ENCODE peak calls at places on chromosomes 11 and 22, in four cellular contexts. One of them, this sample, is unnamed.
A peak's percentile ranks its signal among the peaks of the same experiment; 100 is the strongest.

GRCh38 chr11:72688486-72688885 is 14.3 kb upstream of the PDE2A start:
- DNase-seq in HepG2: no peak
- DNase-seq in A549: no peak
- DNase-seq in GM12878: no peak
- DNase-seq in this sample: no peak

GRCh38 chr22:21593406-21594232 is 26.1 kb downstream of the UBE2L3 start:
- DNase-seq in A549: peak; percentile 41
- DNase-seq in HepG2: peak; percentile 35
- DNase-seq in GM12878: no peak
- DNase-seq in this sample: peak; percentile 89

GRCh38 chr22:17272511-17272991 is 53.3 kb upstream of the ADA2 start:
- DNase-seq in A549: no peak
- DNase-seq in HepG2: no peak
- DNase-seq in GM12878: no peak
- DNase-seq in this sample: no peak

GRCh38 chr11:32381149-32381548 is 54.2 kb downstream of the WT1 start:
- DNase-seq in GM12878: no peak
- DNase-seq in HepG2: no peak
- DNase-seq in A549: no peak
- DNase-seq in this sample: no peak

GRCh38 chr22:30825711-30826505 is 131.2 kb downstream of the OSBP2 start:
- DNase-seq in GM12878: no peak
- DNase-seq in HepG2: no peak
- DNase-seq in A549: no peak
- DNase-seq in this sample: no peak

GRCh38 chr22:22684605-22685561 is 40.5 kb downstream of the GGTLC2 start:
- DNase-seq in A549: no peak
- DNase-seq in HepG2: no peak
- DNase-seq in GM12878: no peak
- DNase-seq in this sample: peak; percentile 86

GRCh38 chr11:124586247-124586860 is 16.6 kb downstream of the OR8A1 start:
- DNase-seq in A549: peak; percentile 2
- DNase-seq in HepG2: peak; percentile 33
- DNase-seq in GM12878: no peak
- DNase-seq in this sample: peak; percentile 75

GRCh38 chr11:89487016-89487415 is 4.2 kb downstream of the NOX4 start:
- DNase-seq in GM12878: no peak
- DNase-seq in HepG2: no peak
- DNase-seq in A549: no peak
- DNase-seq in this sample: no peak

DNA sequence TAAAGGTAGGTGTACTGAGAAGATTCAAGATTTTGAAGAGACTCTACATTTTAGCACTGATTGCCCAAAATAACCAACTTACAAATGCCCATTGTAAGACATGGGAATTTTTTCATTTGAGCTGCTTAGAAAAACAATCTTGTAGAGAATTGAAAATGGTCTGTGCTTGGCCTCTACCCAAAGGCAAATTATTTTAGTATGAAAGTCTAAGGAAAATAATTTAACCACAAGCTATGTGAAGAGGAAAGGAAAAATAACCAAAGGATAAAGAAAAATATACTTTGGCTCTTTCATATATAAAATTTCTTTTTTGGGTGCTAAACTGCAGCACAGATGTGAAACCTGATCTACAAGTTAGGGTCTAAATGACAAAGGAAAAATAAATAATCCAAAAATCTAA is 54.9 kb downstream of the ME3 start:
- DNase-seq in HepG2: no peak
- DNase-seq in A549: no peak
- DNase-seq in GM12878: no peak
- DNase-seq in this sample: no peak
- TF ChIP-seq CHD4 in HepG2: no peak
- TF ChIP-seq CHD4 in A549: no peak
- TF ChIP-seq CHD4 in GM12878: no peak
- TF ChIP-seq CHD4 in this sample: no peak

GRCh38 chr11:68039526-68040086 is 781 bp downstream of the TCIRG1 start:
- DNase-seq in GM12878: no peak
- DNase-seq in HepG2: peak; percentile 63
- DNase-seq in A549: no peak
- DNase-seq in this sample: peak; percentile 49
- TF ChIP-seq CHD4 in GM12878: no peak
- TF ChIP-seq CHD4 in HepG2: peak; percentile 2
- TF ChIP-seq CHD4 in A549: no peak
- TF ChIP-seq CHD4 in this sample: peak; percentile 9

GRCh38 chr22:44497218-44497903 is 672 bp downstream of the RTL6 start:
- DNase-seq in HepG2: no peak
- DNase-seq in A549: no peak
- DNase-seq in GM12878: no peak
- DNase-seq in this sample: no peak
- TF ChIP-seq CHD4 in HepG2: no peak
- TF ChIP-seq CHD4 in A549: no peak
- TF ChIP-seq CHD4 in GM12878: no peak
- TF ChIP-seq CHD4 in this sample: no peak

GRCh38 chr22:43094551-43094950 is 5.4 kb upstream of the TTLL1 start:
- DNase-seq in GM12878: no peak
- DNase-seq in HepG2: no peak
- DNase-seq in A549: no peak
- DNase-seq in this sample: no peak

GRCh38 chr22:43092085-43092484 is 2.9 kb upstream of the TTLL1 start:
- DNase-seq in HepG2: no peak
- DNase-seq in A549: no peak
- DNase-seq in GM12878: no peak
- DNase-seq in this sample: no peak

GRCh38 chr22:43096420-43096819 is 7.2 kb upstream of the TTLL1 start:
- DNase-seq in A549: no peak
- DNase-seq in GM12878: no peak
- DNase-seq in HepG2: no peak
- DNase-seq in this sample: no peak

GRCh38 chr22:43090130-43090789 is 1.1 kb upstream of the TTLL1 start:
- DNase-seq in HepG2: peak; percentile 88
- DNase-seq in A549: peak; percentile 82
- DNase-seq in GM12878: peak; percentile 46
- DNase-seq in this sample: peak; percentile 79

GRCh38 chr22:43094085-43094484 is 4.9 kb upstream of the TTLL1 start:
- DNase-seq in GM12878: no peak
- DNase-seq in HepG2: peak; percentile 78
- DNase-seq in A549: no peak
- DNase-seq in this sample: no peak
- TF ChIP-seq CHD4 in GM12878: no peak
- TF ChIP-seq CHD4 in HepG2: no peak
- TF ChIP-seq CHD4 in A549: no peak
- TF ChIP-seq CHD4 in this sample: no peak

DNA sequence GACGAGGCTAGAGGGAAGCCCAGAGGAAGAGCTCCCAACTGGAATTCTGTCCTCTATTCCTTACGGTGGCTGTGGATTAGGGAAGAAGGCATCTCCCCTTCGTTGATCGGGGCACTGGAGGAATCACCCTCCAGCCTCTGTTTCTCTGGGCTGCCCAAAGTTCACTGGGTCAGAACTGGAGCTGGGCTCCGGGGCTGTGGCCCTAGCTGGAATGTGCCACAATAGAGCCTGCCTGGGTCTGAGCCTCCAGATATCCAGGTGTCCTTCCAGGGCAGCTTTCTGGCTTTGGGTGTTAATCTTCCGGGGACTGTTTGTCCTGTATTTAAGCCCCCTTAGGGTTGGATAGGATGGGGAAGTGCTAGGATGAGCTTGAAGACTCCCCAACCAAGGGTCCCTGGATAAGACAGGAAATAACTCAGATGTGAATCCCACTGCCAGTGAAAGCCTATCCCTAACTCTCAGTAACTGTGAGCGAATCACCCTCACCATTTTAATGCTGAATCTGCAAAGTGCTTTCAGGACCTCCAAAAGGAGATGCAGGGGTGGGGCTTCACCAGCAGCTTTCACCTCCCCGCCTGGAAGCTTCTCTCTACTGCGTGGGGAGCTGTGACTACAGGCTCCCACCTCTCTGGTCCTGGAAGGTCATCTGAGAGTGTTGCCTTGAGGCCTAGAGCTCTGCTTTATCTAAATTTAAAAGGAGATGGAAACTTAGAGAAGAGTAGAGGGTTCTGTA is 9.5 kb downstream of the YPEL4 start:
- DNase-seq in A549: no peak
- DNase-seq in GM12878: no peak
- DNase-seq in HepG2: no peak
- DNase-seq in this sample: no peak
- TF ChIP-seq CHD4 in A549: no peak
- TF ChIP-seq CHD4 in GM12878: no peak
- TF ChIP-seq CHD4 in HepG2: no peak
- TF ChIP-seq CHD4 in this sample: no peak

GRCh38 chr11:33530824-33531223 is 169.8 kb downstream of the C11orf91 start:
- DNase-seq in HepG2: no peak
- DNase-seq in GM12878: no peak
- DNase-seq in A549: no peak
- DNase-seq in this sample: no peak
- TF ChIP-seq CHD4 in HepG2: no peak
- TF ChIP-seq CHD4 in GM12878: no peak
- TF ChIP-seq CHD4 in A549: no peak
- TF ChIP-seq CHD4 in this sample: no peak

GRCh38 chr11:59708537-59708936 is 5.1 kb downstream of the OR10V1 start:
- DNase-seq in GM12878: no peak
- DNase-seq in HepG2: no peak
- DNase-seq in A549: no peak
- DNase-seq in this sample: no peak

GRCh38 chr11:59707371-59707770 is 6.3 kb downstream of the OR10V1 start:
- DNase-seq in HepG2: no peak
- DNase-seq in GM12878: no peak
- DNase-seq in A549: no peak
- DNase-seq in this sample: no peak

GRCh38 chr11:59706518-59707285 is 6.9 kb downstream of the OR10V1 start:
- DNase-seq in A549: peak; percentile 35
- DNase-seq in HepG2: no peak
- DNase-seq in GM12878: no peak
- DNase-seq in this sample: peak; percentile 52

GRCh38 chr11:59710136-59710847 is 3.4 kb downstream of the OR10V1 start:
- DNase-seq in GM12878: no peak
- DNase-seq in HepG2: no peak
- DNase-seq in A549: no peak
- DNase-seq in this sample: no peak

DNA sequence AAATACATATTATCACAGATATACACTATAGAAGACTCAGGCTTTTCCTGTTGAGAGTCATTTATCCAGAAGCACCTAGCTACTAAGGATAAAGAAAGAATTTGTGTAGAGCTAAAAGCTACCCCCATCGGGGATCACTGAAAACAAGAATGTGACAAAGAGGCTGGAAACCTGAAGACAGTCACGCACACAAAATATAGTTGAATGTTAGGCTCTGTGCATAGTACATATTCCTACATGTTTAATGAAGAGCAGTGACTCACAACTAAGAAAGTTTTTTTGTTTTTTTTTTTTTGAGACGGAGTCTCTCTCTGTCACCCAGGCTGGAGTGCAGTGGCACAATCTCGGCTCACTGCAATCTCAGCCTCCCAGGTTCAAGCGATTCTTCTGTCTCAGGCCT is 8.4 kb downstream of the OR10V1 start:
- DNase-seq in A549: no peak
- DNase-seq in GM12878: no peak
- DNase-seq in HepG2: no peak
- DNase-seq in this sample: no peak
- TF ChIP-seq CHD4 in A549: no peak
- TF ChIP-seq CHD4 in GM12878: no peak
- TF ChIP-seq CHD4 in HepG2: no peak
- TF ChIP-seq CHD4 in this sample: no peak

GRCh38 chr11:5521540-5521939 is 5.0 kb upstream of the UBQLNL start:
- DNase-seq in HepG2: no peak
- DNase-seq in A549: no peak
- DNase-seq in GM12878: no peak
- DNase-seq in this sample: no peak
- TF ChIP-seq CHD4 in HepG2: no peak
- TF ChIP-seq CHD4 in A549: no peak
- TF ChIP-seq CHD4 in GM12878: no peak
- TF ChIP-seq CHD4 in this sample: no peak

DNA sequence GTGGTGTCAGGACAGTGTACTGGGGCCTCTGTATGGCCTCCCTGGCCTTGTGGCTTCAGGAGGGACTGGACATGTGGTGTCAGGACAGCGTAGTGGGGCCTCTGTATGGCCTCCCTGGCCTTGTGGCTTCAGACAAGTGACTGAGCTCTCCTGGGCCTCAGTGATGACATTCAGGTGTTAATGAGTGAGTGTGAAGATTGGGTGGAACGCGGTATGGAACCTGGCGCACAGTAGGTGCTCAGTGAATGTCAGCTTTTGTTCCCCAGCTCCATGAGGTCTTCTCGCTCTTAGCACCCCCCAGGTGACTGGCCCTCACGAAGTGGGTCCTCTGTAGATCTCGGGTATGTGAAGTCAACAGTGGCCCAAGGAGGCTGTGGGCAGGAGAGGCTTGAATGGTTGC is 99.5 kb downstream of the TBC1D22A start:
- DNase-seq in GM12878: no peak
- DNase-seq in HepG2: no peak
- DNase-seq in A549: no peak
- DNase-seq in this sample: no peak
- TF ChIP-seq CHD4 in GM12878: no peak
- TF ChIP-seq CHD4 in HepG2: no peak
- TF ChIP-seq CHD4 in A549: no peak
- TF ChIP-seq CHD4 in this sample: no peak

GRCh38 chr11:67238894-67239794 is 27.1 kb upstream of the GRK2 start:
- DNase-seq in A549: no peak
- DNase-seq in HepG2: no peak
- DNase-seq in GM12878: no peak
- DNase-seq in this sample: peak; percentile 25

GRCh38 chr11:67239795-67240574 is 26.3 kb upstream of the GRK2 start:
- DNase-seq in A549: peak; percentile 93
- DNase-seq in GM12878: peak; percentile 93
- DNase-seq in HepG2: peak; percentile 96
- DNase-seq in this sample: peak; percentile 95

GRCh38 chr11:67237574-67237973 is 28.7 kb upstream of the GRK2 start:
- DNase-seq in HepG2: no peak
- DNase-seq in GM12878: no peak
- DNase-seq in A549: no peak
- DNase-seq in this sample: no peak

GRCh38 chr11:67242548-67242947 is 23.7 kb upstream of the GRK2 start:
- DNase-seq in HepG2: no peak
- DNase-seq in A549: no peak
- DNase-seq in GM12878: no peak
- DNase-seq in this sample: no peak

DNA sequence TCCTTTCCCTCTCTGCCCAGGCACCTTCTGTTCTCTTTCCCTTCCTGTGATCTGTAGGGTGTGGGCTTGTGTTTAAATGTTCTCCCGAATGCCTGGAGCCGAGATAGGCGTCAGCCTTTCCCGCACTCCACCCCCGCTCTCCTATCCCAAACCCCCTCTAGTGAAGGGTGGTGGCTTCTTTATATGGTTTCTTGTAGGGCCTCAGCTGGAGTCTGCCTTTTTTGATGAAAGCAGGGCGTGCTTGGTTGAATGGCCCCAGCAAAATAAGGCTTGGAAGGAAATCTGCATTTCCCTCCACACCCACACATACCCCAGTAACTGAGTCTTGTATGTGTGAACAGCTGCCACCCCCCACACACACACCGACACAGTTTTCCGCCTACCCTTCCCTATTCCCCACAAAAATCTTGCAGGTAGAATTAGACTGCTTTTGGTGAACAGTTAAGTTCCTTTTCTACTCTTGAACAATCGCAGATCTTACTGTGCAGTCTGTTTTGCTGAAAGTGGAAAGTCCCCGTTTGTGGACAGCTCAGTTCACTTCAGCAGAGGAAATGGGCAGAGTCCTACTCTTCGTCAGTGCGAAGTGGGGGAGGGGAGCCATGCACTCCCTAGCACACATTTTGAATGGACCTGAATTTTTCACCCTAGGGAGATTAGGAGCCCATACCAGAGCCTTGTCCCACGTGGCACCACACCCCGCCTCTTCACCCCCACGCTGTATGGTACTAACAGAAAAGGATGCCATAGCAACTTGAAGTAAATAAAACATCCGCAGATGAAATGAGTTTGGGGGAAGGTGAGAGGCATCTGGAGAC is 25.5 kb upstream of the GRK2 start:
- DNase-seq in GM12878: peak; percentile 76
- DNase-seq in A549: peak; percentile 56
- DNase-seq in HepG2: peak; percentile 73
- DNase-seq in this sample: peak; percentile 63
- TF ChIP-seq CHD4 in GM12878: no peak
- TF ChIP-seq CHD4 in A549: no peak
- TF ChIP-seq CHD4 in HepG2: no peak
- TF ChIP-seq CHD4 in this sample: no peak